ENCODE peak calls at places on chromosomes 1 and 21, in six cellular contexts. L, W, D, H, I and G are unnamed samples.

GRCh38 chr1:109327285-109327684 is 20.5 kb upstream of the MYBPHL start:
- DNase-seq in I (no peak), D (no peak), L (no peak), W (no peak), H (no peak), G (no peak)

GRCh38 chr1:117120774-117121588 is 568 bp downstream of the TRIM45 start:
- DNase-seq in D (no peak), W (no peak), I (no peak), H (peak), L (no peak), G (no peak)

GRCh38 chr1:23629728-23630290 is 61.8 kb upstream of the RPL11 start:
- DNase-seq in D (no peak), L (no peak), H (no peak), I (no peak), W (no peak), G (no peak)

GRCh38 chr1:202656951-202657646 is 53.2 kb downstream of the SYT2 start:
- DNase-seq in L (no peak), W (no peak), H (no peak), I (no peak), D (no peak), G (no peak)

GRCh38 chr1:61368876-61369275 is 286.5 kb downstream of the NFIA start:
- DNase-seq in L (no peak), H (no peak), D (no peak), I (no peak), W (no peak), G (no peak)

GRCh38 chr1:29579821-29580425 is 343.6 kb downstream of the PTPRU start:
- DNase-seq in H (no peak), I (no peak), W (no peak), D (no peak), L (no peak), G (no peak)

GRCh38 chr1:245229051-245229450 is 74.3 kb downstream of the KIF26B start:
- DNase-seq in D (no peak), W (no peak), I (no peak), H (no peak), L (no peak), G (no peak)

GRCh38 chr1:21946836-21947587 is 9.9 kb upstream of the HSPG2 start:
- DNase-seq in D (no peak), L (no peak), H (no peak), W (no peak), I (no peak), G (no peak)

GRCh38 chr21:46189213-46189958 is 5.1 kb upstream of the SPATC1L start:
- DNase-seq in H (no peak), I (no peak), L (no peak), D (no peak), W (no peak), G (no peak)

GRCh38 chr1:60960846-60961542 is 121.4 kb upstream of the NFIA start:
- DNase-seq in L (no peak), H (no peak), W (no peak), D (no peak), I (no peak), G (no peak)

GRCh38 chr1:16122916-16123315 is 33.0 kb downstream of the EPHA2 start:
- DNase-seq in L (peak), I (peak), H (peak), W (no peak), D (peak), G (no peak)

GRCh38 chr21:44301961-44302406 is 2.1 kb downstream of the PFKL start:
- DNase-seq in L (no peak), W (no peak), D (no peak), H (no peak), I (no peak), G (no peak)

GRCh38 chr1:47675047-47675675 is 237.3 kb downstream of the FOXD2 start:
- DNase-seq in H (no peak), D (no peak), I (no peak), W (no peak), L (no peak), G (no peak)

GRCh38 chr1:201016211-201016651 is 7.3 kb downstream of the KIF21B start:
- DNase-seq in D (no peak), W (no peak), I (no peak), H (no peak), L (no peak), G (no peak)

GRCh38 chr1:198520524-198521254 is 19.8 kb downstream of the ATP6V1G3 start:
- DNase-seq in I (no peak), D (no peak), L (no peak), H (no peak), W (no peak), G (no peak)

GRCh38 chr1:77762072-77762476 is 2.4 kb upstream of the USP33 start:
- DNase-seq in D (no peak), W (no peak), I (no peak), L (no peak), H (no peak), G (no peak)

GRCh38 chr1:53398585-53399365 is 60.4 kb upstream of the DMRTB1 start:
- DNase-seq in H (no peak), W (no peak), I (no peak), L (no peak), D (no peak), G (no peak)

GRCh38 chr1:14653461-14653960 is 55.0 kb downstream of the KAZN start:
- DNase-seq in W (no peak), L (no peak), D (no peak), I (no peak), H (no peak), G (no peak)

GRCh38 chr1:55310517-55310927 is 95.4 kb upstream of the USP24 start:
- DNase-seq in H (no peak), W (no peak), D (no peak), L (no peak), I (no peak), G (no peak)

GRCh38 chr1:96845464-96845863 is 123.9 kb downstream of the PTBP2 start:
- DNase-seq in H (no peak), L (no peak), D (no peak), W (peak), I (no peak), G (peak)

GRCh38 chr1:205294914-205295310 is 26.6 kb downstream of the NUAK2 start:
- DNase-seq in I (no peak), W (no peak), H (no peak), L (no peak), D (no peak), G (no peak)

GRCh38 chr1:168811213-168811612 is 82.2 kb upstream of the DPT start:
- DNase-seq in D (no peak), W (no peak), H (no peak), L (no peak), I (no peak), G (no peak)

GRCh38 chr1:167957710-167958109 is 20.8 kb upstream of the MPC2 start:
- DNase-seq in H (no peak), W (no peak), D (no peak), L (no peak), I (no peak), G (no peak)

GRCh38 chr1:108533351-108534083 is 26.4 kb upstream of the EEIG2 start:
- DNase-seq in H (no peak), L (no peak), D (no peak), W (no peak), I (no peak), G (no peak)